ENCODE peak calls at places on chromosomes 7 and 10, in six cellular contexts. O is IMR-90, Y is T-helper 9 cell, M is putamen, P is HFF-Myc, E is GM13977. V is an unnamed sample.

GRCh38 chr7:155746188-155746587 is 66.1 kb downstream of the SHH start:
- DNase-seq in E (no peak), O (no peak), Y (no peak), P (no peak), M (no peak), V (no peak)

GRCh38 chr10:120582753-120583152 is 125.7 kb downstream of the PLPP4 start:
- DNase-seq in E (no peak), M (no peak), O (no peak), P (no peak), Y (no peak), V (no peak)

GRCh38 chr10:126586878-126587277 is 83.6 kb downstream of the C10orf90 start:
- DNase-seq in P (no peak), Y (no peak), O (no peak), E (no peak), M (no peak), V (no peak)

GRCh38 chr7:158818325-158819213 is 10.7 kb downstream of the ESYT2 start:
- DNase-seq in O (peak), E (peak), M (no peak), P (peak), Y (peak), V (peak)

GRCh38 chr7:141588912-141589311 is 37.7 kb downstream of the AGK start:
- DNase-seq in M (no peak), P (no peak), E (no peak), O (no peak), Y (no peak), V (no peak)

GRCh38 chr10:9895981-9896380 is 1121.7 kb upstream of the CELF2 start:
- DNase-seq in E (no peak), Y (no peak), P (no peak), M (no peak), O (no peak), V (no peak)

GRCh38 chr10:36773652-36774051 is 351.7 kb upstream of the ANKRD30A start:
- DNase-seq in P (no peak), E (no peak), O (no peak), M (no peak), Y (no peak), V (no peak)

GRCh38 chr7:158991824-158992621 is 135.7 kb downstream of the DYNC2I1 start:
- DNase-seq in E (no peak), M (no peak), P (no peak), Y (no peak), O (no peak), V (no peak)

GRCh38 chr7:122310119-122311021 is 5.8 kb upstream of the FEZF1 start:
- DNase-seq in Y (no peak), P (no peak), O (no peak), M (no peak), E (no peak), V (peak)

GRCh38 chr7:94445696-94446194 is 51.0 kb downstream of the COL1A2 start:
- DNase-seq in O (no peak), M (no peak), E (no peak), P (no peak), Y (no peak), V (no peak)

GRCh38 chr10:72069751-72070501 is 18.4 kb downstream of the SPOCK2 start:
- DNase-seq in E (no peak), P (no peak), M (no peak), O (no peak), Y (no peak), V (no peak)

GRCh38 chr10:6269953-6270867 is 67.5 kb downstream of the PFKFB3 start:
- DNase-seq in E (peak), Y (peak), O (peak), M (no peak), P (peak), V (no peak)

GRCh38 chr7:16695621-16696237 is 49.7 kb downstream of the BZW2 start:
- DNase-seq in E (no peak), Y (no peak), P (peak), O (peak), M (peak), V (peak)

GRCh38 chr10:116044722-116045374 is 228.2 kb downstream of the GFRA1 start:
- DNase-seq in M (no peak), Y (no peak), O (no peak), P (no peak), E (no peak), V (peak)

GRCh38 chr10:46551701-46552525 is 4.5 kb downstream of the GPRIN2 start:
- DNase-seq in Y (no peak), P (no peak), M (no peak), E (no peak), O (no peak), V (no peak)

GRCh38 chr10:13877154-13877909 is 290.6 kb downstream of the PRPF18 start:
- DNase-seq in O (peak), E (no peak), P (no peak), Y (no peak), M (no peak), V (no peak)

GRCh38 chr7:113086431-113086888 is at the start of gene GPR85:
- DNase-seq in O (peak), M (peak), Y (no peak), E (peak), P (no peak), V (peak)

GRCh38 chr7:102415685-102416225 is 17.6 kb upstream of the ORAI2 start:
- DNase-seq in O (no peak), E (no peak), P (no peak), Y (peak), M (no peak), V (no peak)

GRCh38 chr10:98790817-98791216 is 344.1 kb upstream of the HPS1 start:
- DNase-seq in E (peak), Y (no peak), O (peak), M (no peak), P (peak), V (peak)

GRCh38 chr10:66827353-66827752 is 98.5 kb upstream of the LRRTM3 start:
- DNase-seq in Y (no peak), P (peak), E (no peak), O (peak), M (no peak), V (peak)

GRCh38 chr10:13272164-13272571 is 27.7 kb downstream of the PHYH start:
- DNase-seq in P (peak), O (peak), M (peak), Y (no peak), E (no peak), V (peak)

GRCh38 chr7:46099091-46099490 is 178.0 kb upstream of the IGFBP3 start:
- DNase-seq in P (no peak), O (peak), M (no peak), Y (no peak), E (no peak), V (peak)

GRCh38 chr10:14926722-14927416 is 27.0 kb downstream of the DCLRE1C start:
- DNase-seq in Y (no peak), O (no peak), P (no peak), E (peak), M (no peak), V (no peak)

GRCh38 chr7:2829040-2829439 is 15.1 kb downstream of the GNA12 start:
- DNase-seq in P (no peak), M (no peak), O (no peak), E (no peak), Y (no peak), V (no peak)

GRCh38 chr10:130905386-130905785 is 406.1 kb downstream of the TCERG1L start:
- DNase-seq in O (no peak), M (no peak), E (no peak), Y (no peak), P (no peak), V (no peak)

GRCh38 chr7:26093023-26093422 is 59.0 kb upstream of the NFE2L3 start:
- DNase-seq in O (no peak), M (no peak), E (no peak), Y (no peak), P (no peak), V (no peak)

GRCh38 chr10:118669020-118669766 is 73.7 kb upstream of the PRLHR start:
- DNase-seq in M (peak), O (peak), Y (no peak), P (peak), E (peak), V (peak)

GRCh38 chr10:104580774-104581675 is 60.1 kb upstream of the SORCS3 start:
- DNase-seq in E (peak), O (peak), P (peak), Y (peak), M (peak), V (peak)

GRCh38 chr10:47318706-47319105 is 3.5 kb upstream of the GDF2 start:
- DNase-seq in O (no peak), Y (no peak), M (no peak), E (no peak), P (no peak), V (no peak)

GRCh38 chr7:45638916-45639315 is 64.7 kb downstream of the ADCY1 start:
- DNase-seq in Y (no peak), E (no peak), M (no peak), P (no peak), O (no peak), V (no peak)

GRCh38 chr7:266851-267840 is 22.8 kb upstream of the FOXL3 start:
- DNase-seq in P (no peak), O (no peak), M (no peak), E (no peak), Y (no peak), V (no peak)

GRCh38 chr10:50325449-50326188 is 74.3 kb upstream of the ASAH2 start:
- DNase-seq in P (peak), E (peak), Y (no peak), O (peak), M (no peak), V (peak)

GRCh38 chr10:132497788-132498561 is 39.6 kb upstream of the INPP5A start:
- DNase-seq in P (no peak), Y (no peak), O (no peak), M (no peak), E (no peak), V (no peak)

GRCh38 chr10:113108180-113108835 is 158.3 kb downstream of the TCF7L2 start:
- DNase-seq in M (no peak), E (peak), P (no peak), O (no peak), Y (peak), V (no peak)

GRCh38 chr10:1049425-1049958 is 573 bp upstream of the IDI1 start:
- DNase-seq in P (no peak), M (no peak), E (no peak), O (no peak), Y (no peak), V (no peak)

GRCh38 chr10:77939561-77940001 is 13.0 kb upstream of the DLG5 start:
- DNase-seq in E (no peak), M (no peak), O (peak), P (no peak), Y (no peak), V (peak)

GRCh38 chr7:85851571-85852193 is 664.8 kb upstream of the SEMA3D start:
- DNase-seq in P (no peak), E (no peak), Y (no peak), M (peak), O (peak), V (peak)

GRCh38 chr10:3781458-3782098 is 3.4 kb downstream of the KLF6 start:
- DNase-seq in O (peak), M (no peak), Y (peak), E (no peak), P (no peak), V (peak)

GRCh38 chr7:94276797-94277196 is 117.9 kb upstream of the COL1A2 start:
- DNase-seq in E (no peak), P (peak), Y (no peak), O (peak), M (no peak), V (peak)